ENCODE peak calls at places on chromosome 1, in six cellular contexts. One of them, this sample, is unnamed. For H3K4me1, H3K36me3 and H3K9me3, the result is how much of the 10 kb centered on the place peaks cover.

GRCh38 chr1:29112705-29113406 is 10.8 kb downstream of the TMEM200B start:
- DNase-seq in CD4-positive, CD25-positive, alpha-beta regulatory T cell: no peak
- DNase-seq in right lobe of liver: no peak
- DNase-seq in OCI-LY7: no peak
- DNase-seq in thyroid gland: no peak
- DNase-seq in colonic mucosa: no peak
- DNase-seq in this sample: no peak

GRCh38 chr1:234164098-234164709 is 209.1 kb upstream of the COA6 start:
- DNase-seq in CD4-positive, CD25-positive, alpha-beta regulatory T cell: no peak
- DNase-seq in right lobe of liver: no peak
- DNase-seq in OCI-LY7: no peak
- DNase-seq in thyroid gland: no peak
- DNase-seq in colonic mucosa: no peak
- DNase-seq in this sample: no peak

GRCh38 chr1:172599912-172600311 is 59.0 kb upstream of the FASLG start:
- DNase-seq in CD4-positive, CD25-positive, alpha-beta regulatory T cell: no peak
- DNase-seq in right lobe of liver: no peak
- DNase-seq in OCI-LY7: no peak
- DNase-seq in thyroid gland: no peak
- DNase-seq in colonic mucosa: no peak
- DNase-seq in this sample: no peak

GRCh38 chr1:71365451-71365850 is 284.6 kb upstream of the ZRANB2 start:
- DNase-seq in CD4-positive, CD25-positive, alpha-beta regulatory T cell: no peak
- DNase-seq in right lobe of liver: no peak
- DNase-seq in OCI-LY7: no peak
- DNase-seq in thyroid gland: no peak
- DNase-seq in colonic mucosa: no peak
- DNase-seq in this sample: no peak

GRCh38 chr1:190312763-190313162 is 164.9 kb downstream of the BRINP3 start:
- DNase-seq in CD4-positive, CD25-positive, alpha-beta regulatory T cell: no peak
- DNase-seq in right lobe of liver: no peak
- DNase-seq in OCI-LY7: no peak
- DNase-seq in thyroid gland: no peak
- DNase-seq in colonic mucosa: no peak
- DNase-seq in this sample: no peak

GRCh38 chr1:160838876-160839275 is 23.8 kb downstream of the CD244 start:
- DNase-seq in CD4-positive, CD25-positive, alpha-beta regulatory T cell: no peak
- DNase-seq in right lobe of liver: no peak
- DNase-seq in OCI-LY7: no peak
- DNase-seq in thyroid gland: no peak
- DNase-seq in colonic mucosa: no peak
- DNase-seq in this sample: no peak

GRCh38 chr1:98794196-98794886 is 132.8 kb downstream of the SNX7 start:
- DNase-seq in CD4-positive, CD25-positive, alpha-beta regulatory T cell: peak
- DNase-seq in right lobe of liver: no peak
- DNase-seq in OCI-LY7: peak
- DNase-seq in thyroid gland: peak
- DNase-seq in colonic mucosa: peak
- DNase-seq in this sample: peak

GRCh38 chr1:56491441-56491840 is 87.9 kb downstream of the PLPP3 start:
- DNase-seq in CD4-positive, CD25-positive, alpha-beta regulatory T cell: no peak
- DNase-seq in right lobe of liver: no peak
- DNase-seq in OCI-LY7: no peak
- DNase-seq in thyroid gland: no peak
- DNase-seq in colonic mucosa: no peak
- DNase-seq in this sample: no peak

GRCh38 chr1:217184854-217185253 is 446.0 kb downstream of the GPATCH2 start:
- DNase-seq in CD4-positive, CD25-positive, alpha-beta regulatory T cell: no peak
- DNase-seq in right lobe of liver: no peak
- DNase-seq in OCI-LY7: no peak
- DNase-seq in thyroid gland: peak
- DNase-seq in colonic mucosa: no peak
- DNase-seq in this sample: no peak

GRCh38 chr1:66283583-66284041 is 250.3 kb upstream of the SGIP1 start:
- DNase-seq in CD4-positive, CD25-positive, alpha-beta regulatory T cell: peak
- DNase-seq in right lobe of liver: no peak
- DNase-seq in OCI-LY7: no peak
- DNase-seq in thyroid gland: no peak
- DNase-seq in colonic mucosa: no peak
- DNase-seq in this sample: no peak

GRCh38 chr1:171295821-171296220 is 18.2 kb upstream of the FMO4 start:
- DNase-seq in CD4-positive, CD25-positive, alpha-beta regulatory T cell: no peak
- DNase-seq in right lobe of liver: no peak
- DNase-seq in OCI-LY7: no peak
- DNase-seq in thyroid gland: no peak
- DNase-seq in colonic mucosa: no peak
- DNase-seq in this sample: no peak

GRCh38 chr1:218886472-218886871 is 287.2 kb upstream of the LYPLAL1 start:
- DNase-seq in CD4-positive, CD25-positive, alpha-beta regulatory T cell: no peak
- DNase-seq in right lobe of liver: no peak
- DNase-seq in OCI-LY7: no peak
- DNase-seq in thyroid gland: peak
- DNase-seq in colonic mucosa: no peak
- DNase-seq in this sample: no peak

GRCh38 chr1:225778412-225778669 is 715 bp downstream of the SRP9 start:
- DNase-seq in CD4-positive, CD25-positive, alpha-beta regulatory T cell: no peak
- DNase-seq in right lobe of liver: no peak
- DNase-seq in OCI-LY7: no peak
- DNase-seq in thyroid gland: no peak
- DNase-seq in colonic mucosa: no peak
- DNase-seq in this sample: no peak

GRCh38 chr1:225776294-225776693 is 1.3 kb upstream of the SRP9 start:
- DNase-seq in CD4-positive, CD25-positive, alpha-beta regulatory T cell: no peak
- DNase-seq in right lobe of liver: no peak
- DNase-seq in OCI-LY7: no peak
- DNase-seq in thyroid gland: no peak
- DNase-seq in colonic mucosa: no peak
- DNase-seq in this sample: no peak

GRCh38 chr1:225777058-225777582 is 506 bp upstream of the SRP9 start:
- DNase-seq in CD4-positive, CD25-positive, alpha-beta regulatory T cell: no peak
- DNase-seq in right lobe of liver: no peak
- DNase-seq in OCI-LY7: no peak
- DNase-seq in thyroid gland: no peak
- DNase-seq in colonic mucosa: no peak
- DNase-seq in this sample: no peak

GRCh38 chr1:225780134-225780533 is 2.5 kb downstream of the SRP9 start:
- DNase-seq in CD4-positive, CD25-positive, alpha-beta regulatory T cell: no peak
- DNase-seq in right lobe of liver: no peak
- DNase-seq in OCI-LY7: no peak
- DNase-seq in thyroid gland: no peak
- DNase-seq in colonic mucosa: no peak
- DNase-seq in this sample: no peak

DNA sequence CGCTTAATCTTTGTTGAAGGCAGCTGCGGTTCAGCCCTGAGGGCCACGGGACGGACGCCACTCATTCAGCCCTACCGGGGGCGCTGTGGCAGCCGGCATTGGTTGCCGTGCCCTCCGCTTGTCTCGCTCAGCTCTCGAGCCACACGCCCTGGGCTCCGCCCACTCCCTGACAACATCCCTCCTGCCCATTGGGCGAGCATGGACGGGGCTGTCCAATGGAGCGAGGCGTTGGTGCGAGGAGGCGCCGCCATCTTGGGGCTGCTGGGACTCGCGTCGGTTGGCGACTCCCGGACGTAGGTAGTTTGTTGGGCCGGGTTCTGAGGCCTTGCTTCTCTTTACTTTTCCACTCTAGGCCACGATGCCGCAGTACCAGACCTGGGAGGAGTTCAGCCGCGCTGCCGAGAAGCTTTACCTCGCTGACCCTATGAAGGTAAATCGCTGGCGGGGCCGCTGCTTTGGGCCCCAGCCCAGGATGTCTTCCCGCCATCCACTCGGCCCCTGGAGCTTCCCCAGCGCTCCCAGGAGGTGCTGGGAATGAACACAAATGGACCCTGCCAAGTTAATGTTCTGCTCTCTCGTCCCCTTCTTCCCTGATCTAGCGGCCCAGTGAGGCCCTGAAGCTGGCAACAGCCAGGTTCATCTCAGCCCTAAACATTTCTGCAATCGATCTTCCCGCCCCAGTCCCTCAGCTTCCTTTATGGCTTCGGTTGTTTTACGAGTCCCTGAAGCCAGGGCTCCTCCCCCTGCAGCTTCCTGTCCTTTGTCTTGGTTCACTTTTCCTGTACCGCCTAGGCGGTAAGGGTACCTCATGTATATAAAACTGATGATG is at the start of gene SRP9:
- DNase-seq in CD4-positive, CD25-positive, alpha-beta regulatory T cell: peak
- DNase-seq in right lobe of liver: peak
- DNase-seq in OCI-LY7: peak
- DNase-seq in thyroid gland: peak
- DNase-seq in colonic mucosa: peak
- DNase-seq in this sample: peak
- H3K4me1 ChIP-seq in CD4-positive, CD25-positive, alpha-beta regulatory T cell: half or more
- H3K4me1 ChIP-seq in right lobe of liver: under half
- H3K4me1 ChIP-seq in OCI-LY7: half or more
- H3K4me1 ChIP-seq in thyroid gland: under half
- H3K4me1 ChIP-seq in colonic mucosa: under half
- H3K4me1 ChIP-seq in this sample: under half

GRCh38 chr1:114755006-114755936 is 2.5 kb downstream of the CSDE1 start:
- DNase-seq in CD4-positive, CD25-positive, alpha-beta regulatory T cell: no peak
- DNase-seq in right lobe of liver: no peak
- DNase-seq in OCI-LY7: peak
- DNase-seq in thyroid gland: no peak
- DNase-seq in colonic mucosa: no peak
- DNase-seq in this sample: no peak

GRCh38 chr1:114749835-114750234 is 7.9 kb downstream of the CSDE1 start:
- DNase-seq in CD4-positive, CD25-positive, alpha-beta regulatory T cell: no peak
- DNase-seq in right lobe of liver: no peak
- DNase-seq in OCI-LY7: no peak
- DNase-seq in thyroid gland: no peak
- DNase-seq in colonic mucosa: no peak
- DNase-seq in this sample: no peak

GRCh38 chr1:114746450-114747121 is 11.2 kb downstream of the CSDE1 start:
- DNase-seq in CD4-positive, CD25-positive, alpha-beta regulatory T cell: no peak
- DNase-seq in right lobe of liver: no peak
- DNase-seq in OCI-LY7: no peak
- DNase-seq in thyroid gland: no peak
- DNase-seq in colonic mucosa: no peak
- DNase-seq in this sample: no peak

GRCh38 chr1:114753143-114753542 is 4.6 kb downstream of the CSDE1 start:
- DNase-seq in CD4-positive, CD25-positive, alpha-beta regulatory T cell: no peak
- DNase-seq in right lobe of liver: no peak
- DNase-seq in OCI-LY7: no peak
- DNase-seq in thyroid gland: no peak
- DNase-seq in colonic mucosa: no peak
- DNase-seq in this sample: no peak

DNA sequence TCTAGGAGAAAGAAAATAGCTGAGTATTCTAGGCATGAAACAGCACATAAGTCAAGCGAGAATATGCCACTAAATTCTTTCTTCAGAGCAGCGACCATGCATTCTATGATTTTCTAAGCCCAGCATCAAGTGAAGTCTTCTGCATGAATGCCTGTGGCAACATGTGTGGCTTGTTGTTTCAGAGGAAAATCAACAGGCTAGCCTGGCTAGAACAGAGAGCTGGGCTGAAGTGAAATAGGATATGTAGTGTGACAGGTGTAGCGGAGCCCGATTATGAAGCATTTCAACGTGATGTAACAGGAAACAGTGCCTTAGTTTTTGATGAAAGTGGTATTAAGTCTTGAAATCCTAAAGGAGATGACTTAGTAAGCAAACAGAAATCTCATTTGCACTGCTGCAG is 7.0 kb downstream of the CSDE1 start:
- DNase-seq in CD4-positive, CD25-positive, alpha-beta regulatory T cell: peak
- DNase-seq in right lobe of liver: no peak
- DNase-seq in OCI-LY7: no peak
- DNase-seq in thyroid gland: peak
- DNase-seq in colonic mucosa: no peak
- DNase-seq in this sample: no peak
- H3K36me3 ChIP-seq in CD4-positive, CD25-positive, alpha-beta regulatory T cell: under half
- H3K36me3 ChIP-seq in right lobe of liver: under half
- H3K36me3 ChIP-seq in OCI-LY7: half or more
- H3K36me3 ChIP-seq in thyroid gland: under half
- H3K36me3 ChIP-seq in colonic mucosa: under half
- H3K36me3 ChIP-seq in this sample: under half

DNA sequence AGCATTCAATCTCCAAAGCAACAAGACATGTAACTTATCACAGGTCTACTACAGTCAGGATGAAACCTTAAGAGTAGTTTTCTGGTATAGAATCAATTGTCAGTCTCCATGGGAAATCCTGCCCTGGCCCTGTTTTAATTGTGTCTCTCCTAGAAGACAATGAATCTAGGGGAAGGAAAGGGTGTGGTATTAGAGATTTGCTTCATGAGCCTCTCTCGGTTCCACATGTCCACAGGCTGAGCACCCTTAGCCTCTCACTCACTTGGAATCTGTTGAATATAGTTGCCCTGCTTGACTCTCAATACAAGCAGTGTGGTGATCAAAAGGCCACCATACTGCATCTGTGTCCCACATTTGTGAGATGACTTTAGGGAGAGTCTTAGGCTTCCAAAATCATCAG is 17.7 kb downstream of the SPATA46 start:
- DNase-seq in CD4-positive, CD25-positive, alpha-beta regulatory T cell: no peak
- DNase-seq in right lobe of liver: no peak
- DNase-seq in OCI-LY7: no peak
- DNase-seq in thyroid gland: no peak
- DNase-seq in colonic mucosa: peak
- DNase-seq in this sample: no peak
- H3K9me3 ChIP-seq in CD4-positive, CD25-positive, alpha-beta regulatory T cell: under half
- H3K9me3 ChIP-seq in right lobe of liver: under half
- H3K9me3 ChIP-seq in OCI-LY7: under half
- H3K9me3 ChIP-seq in thyroid gland: under half
- H3K9me3 ChIP-seq in colonic mucosa: under half
- H3K9me3 ChIP-seq in this sample: under half

GRCh38 chr1:9378801-9379200 is 86.1 kb downstream of the SPSB1 start:
- DNase-seq in CD4-positive, CD25-positive, alpha-beta regulatory T cell: peak
- DNase-seq in right lobe of liver: no peak
- DNase-seq in OCI-LY7: no peak
- DNase-seq in thyroid gland: no peak
- DNase-seq in colonic mucosa: no peak
- DNase-seq in this sample: no peak
- H3K4me1 ChIP-seq in CD4-positive, CD25-positive, alpha-beta regulatory T cell: under half
- H3K4me1 ChIP-seq in right lobe of liver: under half
- H3K4me1 ChIP-seq in OCI-LY7: under half
- H3K4me1 ChIP-seq in thyroid gland: under half
- H3K4me1 ChIP-seq in colonic mucosa: under half
- H3K4me1 ChIP-seq in this sample: under half

DNA sequence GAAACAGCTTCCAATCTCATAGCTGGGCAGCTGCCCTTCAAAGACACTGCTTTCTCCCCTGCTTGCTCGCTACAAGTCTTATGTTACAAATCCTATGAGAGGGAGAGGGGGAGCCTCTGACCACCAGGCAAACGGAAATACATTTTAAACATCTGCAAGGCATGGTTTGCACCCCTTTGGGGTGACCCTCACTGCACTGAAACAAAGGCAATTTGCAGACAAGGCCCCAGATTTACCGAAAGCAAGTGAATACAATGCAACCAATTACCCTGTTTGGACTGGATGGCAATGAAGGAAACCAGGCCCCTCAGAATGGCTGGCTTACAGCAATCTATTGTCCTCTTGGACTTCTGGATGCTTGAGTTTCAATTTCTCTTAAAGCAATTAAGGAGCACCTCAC is 11.8 kb upstream of the ATP13A2 start:
- DNase-seq in CD4-positive, CD25-positive, alpha-beta regulatory T cell: no peak
- DNase-seq in right lobe of liver: no peak
- DNase-seq in OCI-LY7: no peak
- DNase-seq in thyroid gland: no peak
- DNase-seq in colonic mucosa: no peak
- DNase-seq in this sample: no peak
- H3K36me3 ChIP-seq in CD4-positive, CD25-positive, alpha-beta regulatory T cell: half or more
- H3K36me3 ChIP-seq in right lobe of liver: half or more
- H3K36me3 ChIP-seq in OCI-LY7: half or more
- H3K36me3 ChIP-seq in thyroid gland: half or more
- H3K36me3 ChIP-seq in colonic mucosa: under half
- H3K36me3 ChIP-seq in this sample: under half

GRCh38 chr1:2809656-2810055 is 8.2 kb upstream of the TTC34 start:
- DNase-seq in CD4-positive, CD25-positive, alpha-beta regulatory T cell: no peak
- DNase-seq in right lobe of liver: no peak
- DNase-seq in OCI-LY7: no peak
- DNase-seq in thyroid gland: no peak
- DNase-seq in colonic mucosa: no peak
- DNase-seq in this sample: no peak
- H3K9me3 ChIP-seq in CD4-positive, CD25-positive, alpha-beta regulatory T cell: under half
- H3K9me3 ChIP-seq in right lobe of liver: under half
- H3K9me3 ChIP-seq in OCI-LY7: under half
- H3K9me3 ChIP-seq in thyroid gland: under half
- H3K9me3 ChIP-seq in colonic mucosa: under half
- H3K9me3 ChIP-seq in this sample: under half